ENCODE peak calls at places on chromosomes 13 and 19, in six cellular contexts. P, Y, L, I, X and G are unnamed samples.

GRCh38 chr13:101829484-101829883 is 377.0 kb downstream of the ITGBL1 start:
- DNase-seq in P (no peak), Y (no peak), L (no peak), I (no peak), X (no peak), G (no peak)

GRCh38 chr13:41691276-41691675 is 233.9 kb downstream of the RGCC start:
- DNase-seq in P (no peak), Y (no peak), L (no peak), I (no peak), X (no peak), G (no peak)

GRCh38 chr19:8552810-8553209 is 24.4 kb downstream of the MYO1F start:
- DNase-seq in P (no peak), Y (no peak), L (peak; percentile 27), I (no peak), X (no peak), G (no peak)

GRCh38 chr13:65310663-65311328 is 1919.3 kb downstream of the PCDH9 start:
- DNase-seq in P (no peak), Y (no peak), L (no peak), I (no peak), X (peak; percentile 68), G (no peak)

GRCh38 chr13:112688560-112689497 is 1.0 kb upstream of the ATP11A start:
- DNase-seq in P (peak; percentile 61), Y (no peak), L (no peak), I (no peak), X (peak; percentile 80), G (peak; percentile 26)

GRCh38 chr13:78958019-78958418 is 299.1 kb upstream of the OBI1 start:
- DNase-seq in P (no peak), Y (no peak), L (no peak), I (no peak), X (no peak), G (no peak)

GRCh38 chr13:38662362-38662761 is 24.5 kb upstream of the FREM2 start:
- DNase-seq in P (no peak), Y (no peak), L (peak; percentile 66), I (no peak), X (no peak), G (no peak)

GRCh38 chr19:58345558-58345957 is 7.7 kb downstream of the A1BG start:
- DNase-seq in P (no peak), Y (no peak), L (no peak), I (no peak), X (no peak), G (no peak)

GRCh38 chr19:3975637-3976087 is 4.8 kb upstream of the DAPK3 start:
- DNase-seq in P (no peak), Y (no peak), L (no peak), I (no peak), X (no peak), G (no peak)

GRCh38 chr13:84086847-84087162 is 204.5 kb upstream of the SLITRK1 start:
- DNase-seq in P (no peak), Y (no peak), L (no peak), I (no peak), X (no peak), G (no peak)
- H3K4me3 ChIP-seq in P (peak overlapping the region; percentile 30), Y (no peak overlapping the region), L (peak overlapping the region; percentile 25), I (no peak overlapping the region), X (no peak overlapping the region), G (no peak overlapping the region)

GRCh38 chr13:46596501-46596900 is 43.5 kb downstream of the LRCH1 start:
- DNase-seq in P (no peak), Y (no peak), L (no peak), I (no peak), X (no peak), G (no peak)
- H3K27ac ChIP-seq in P (peak overlapping the region; percentile 79), Y (peak overlapping the region; percentile 86), L (no peak overlapping the region), I (peak overlapping the region; percentile 83), X (peak overlapping the region; percentile 56), G (no peak overlapping the region)

DNA sequence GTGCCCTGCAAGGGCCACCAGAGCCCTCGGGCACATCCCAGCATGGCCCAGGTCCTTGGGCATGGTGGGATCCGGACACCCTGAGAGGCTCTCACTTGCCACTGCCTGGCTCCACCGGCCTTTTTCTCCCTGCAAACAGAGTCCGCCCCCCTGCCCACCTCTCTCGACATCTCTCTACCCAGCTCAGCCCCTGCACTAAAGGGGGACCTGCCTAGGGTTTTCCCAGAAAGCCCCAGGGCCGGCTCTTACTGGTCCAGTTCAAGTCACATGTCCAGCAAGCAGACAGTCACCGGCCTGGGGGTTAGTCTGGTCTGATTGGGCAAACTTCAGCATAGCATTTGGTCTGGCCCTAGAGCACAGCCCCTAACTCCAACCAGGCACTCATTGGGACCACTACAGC is 52.9 kb downstream of the SMARCA4 start:
- DNase-seq in P (no peak), Y (no peak), L (no peak), I (no peak), X (no peak), G (no peak)
- H3K4me3 ChIP-seq in P (no peak overlapping the region), Y (no peak overlapping the region), L (no peak overlapping the region), I (no peak overlapping the region), X (no peak overlapping the region), G (no peak overlapping the region)

DNA sequence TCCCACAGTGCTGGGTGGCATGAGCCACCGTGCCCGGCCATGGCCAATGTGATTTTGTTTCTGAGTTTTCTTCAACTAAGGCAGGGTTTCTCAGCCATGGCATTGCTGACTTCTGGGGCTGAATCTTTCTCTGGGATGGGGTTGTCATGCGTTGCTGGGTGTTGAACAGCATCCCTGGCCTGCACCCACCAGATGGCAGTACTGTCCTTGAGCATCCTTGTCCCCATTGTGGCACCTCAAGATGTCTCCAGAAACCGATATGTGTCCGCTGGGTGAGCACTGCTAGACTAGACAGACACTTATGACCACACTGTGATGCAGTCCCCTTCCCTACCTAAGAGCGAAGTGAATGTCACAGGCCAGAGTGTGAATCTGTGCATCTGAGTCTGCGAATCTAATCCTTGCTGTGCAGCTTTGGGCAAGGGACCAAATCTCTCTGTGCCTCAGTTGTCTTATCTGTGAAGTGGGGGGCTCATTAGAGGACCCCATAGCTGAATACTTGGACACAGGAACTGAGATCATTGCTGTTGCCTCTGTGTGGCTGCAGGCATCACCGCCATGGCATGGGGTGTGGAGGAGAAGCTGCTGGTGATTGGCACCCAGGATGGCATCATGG is 50.3 kb upstream of the SIN3B start:
- DNase-seq in P (no peak), Y (no peak), L (peak; percentile 67), I (peak; percentile 46), X (no peak), G (peak; percentile 32)
- H3K27ac ChIP-seq in P (no peak overlapping the region), Y (no peak overlapping the region), L (no peak overlapping the region), I (no peak overlapping the region), X (no peak overlapping the region), G (no peak overlapping the region)